ENCODE peak calls at places on chromosomes 12 and 14, in eight cellular contexts. P, M, O, Z, L, E, U and K are unnamed samples.
A peak's percentile ranks its signal among the peaks of the same experiment; 100 is the strongest.

GRCh38 chr12:127655691-127656090 is 611.3 kb upstream of the TMEM132C start:
- DNase-seq in Z (no peak), E (no peak), U (no peak), O (no peak), L (no peak), M (peak; percentile 98), P (no peak), K (no peak)

GRCh38 chr12:125186471-125187147 is 121.4 kb downstream of the AACS start:
- DNase-seq in E (no peak), Z (no peak), P (no peak), U (no peak), L (no peak), M (no peak), O (no peak), K (no peak)

GRCh38 chr14:50839048-50839447 is 8.1 kb upstream of the NIN start:
- DNase-seq in Z (no peak), O (no peak), U (no peak), M (peak; percentile 45), P (no peak), E (no peak), L (no peak), K (no peak)

GRCh38 chr12:124517260-124518050 is 50.0 kb downstream of the NCOR2 start:
- DNase-seq in M (peak; percentile 65), P (no peak), L (no peak), U (no peak), O (no peak), Z (peak; percentile 82), E (no peak), K (peak; percentile 62)

GRCh38 chr14:75578786-75579781 is 664 bp downstream of the FLVCR2 start:
- DNase-seq in E (no peak), P (no peak), L (peak; percentile 14), M (peak; percentile 67), Z (peak; percentile 33), O (no peak), U (no peak), K (peak; percentile 64)

GRCh38 chr14:84874436-84874835 is 655.5 kb upstream of the FLRT2 start:
- DNase-seq in L (no peak), M (no peak), Z (no peak), U (no peak), O (no peak), P (no peak), E (no peak), K (no peak)

GRCh38 chr12:122467983-122468382 is 32.7 kb downstream of the ZCCHC8 start:
- DNase-seq in E (no peak), P (no peak), O (no peak), M (no peak), L (no peak), Z (no peak), U (no peak), K (no peak)

GRCh38 chr14:86321151-86321550 is 791.2 kb downstream of the FLRT2 start:
- DNase-seq in P (no peak), M (no peak), O (peak; percentile 59), E (no peak), L (no peak), Z (no peak), U (no peak), K (no peak)

GRCh38 chr14:90756755-90757345 is 59.4 kb downstream of the TTC7B start:
- DNase-seq in L (no peak), O (peak; percentile 66), P (no peak), E (no peak), M (no peak), Z (no peak), U (no peak), K (no peak)

GRCh38 chr12:76871751-76872150 is 7.1 kb downstream of the CSRP2 start:
- DNase-seq in Z (no peak), O (no peak), P (no peak), L (no peak), M (no peak), U (no peak), E (no peak), K (no peak)

GRCh38 chr12:90004319-90005074 is 295.9 kb upstream of the ATP2B1 start:
- DNase-seq in Z (no peak), E (no peak), L (no peak), U (no peak), O (no peak), M (no peak), P (no peak), K (no peak)

GRCh38 chr14:100692859-100693558 is 33.7 kb upstream of the DLK1 start:
- DNase-seq in Z (no peak), M (peak; percentile 94), E (no peak), O (no peak), U (no peak), P (peak; percentile 77), L (peak; percentile 85), K (peak; percentile 83)

GRCh38 chr14:50082784-50083466 is 33.4 kb downstream of the VCPKMT start:
- DNase-seq in M (no peak), E (peak; percentile 73), L (no peak), Z (no peak), U (peak; percentile 73), O (no peak), P (no peak), K (no peak)

GRCh38 chr12:57575771-57576612 is 15.0 kb upstream of the PIP4K2C start:
- DNase-seq in Z (no peak), E (no peak), P (no peak), M (no peak), L (no peak), O (no peak), U (no peak), K (no peak)

GRCh38 chr14:90678846-90679362 is 137.3 kb downstream of the TTC7B start:
- DNase-seq in O (no peak), Z (no peak), P (no peak), L (no peak), U (no peak), M (no peak), E (no peak), K (no peak)

GRCh38 chr14:85010186-85010585 is 519.8 kb upstream of the FLRT2 start:
- DNase-seq in L (peak; percentile 4), O (no peak), E (no peak), M (no peak), U (no peak), P (no peak), Z (no peak), K (no peak)

GRCh38 chr14:89540009-89540829 is 123.2 kb upstream of the FOXN3 start:
- DNase-seq in L (no peak), E (no peak), Z (no peak), M (peak; percentile 52), U (no peak), O (no peak), P (no peak), K (no peak)

GRCh38 chr12:132168311-132169031 is 24.2 kb downstream of the NOC4L start:
- DNase-seq in U (no peak), L (no peak), M (no peak), O (no peak), P (no peak), Z (peak; percentile 20), E (no peak), K (no peak)

GRCh38 chr14:24332094-24332983 is 2.5 kb downstream of the ADCY4 start:
- DNase-seq in P (peak; percentile 36), Z (peak; percentile 74), U (peak; percentile 66), O (peak; percentile 97), L (no peak), M (peak; percentile 70), E (peak; percentile 82), K (peak; percentile 56)

GRCh38 chr14:25050494-25051170 is 685 bp upstream of the STXBP6 start:
- DNase-seq in E (no peak), L (no peak), O (no peak), M (peak; percentile 79), P (no peak), Z (no peak), U (no peak), K (peak; percentile 33)

GRCh38 chr12:56084958-56085543 is 5.1 kb downstream of the ERBB3 start:
- DNase-seq in O (peak; percentile 65), P (no peak), E (no peak), L (no peak), Z (no peak), U (peak; percentile 23), M (peak; percentile 20), K (peak; percentile 36)

GRCh38 chr14:33364536-33364935 is 425.9 kb downstream of the NPAS3 start:
- DNase-seq in U (no peak), O (no peak), E (no peak), P (no peak), Z (no peak), L (no peak), M (no peak), K (no peak)

GRCh38 chr12:53389702-53390101 is 9.7 kb downstream of the SP1 start:
- DNase-seq in P (no peak), M (no peak), L (no peak), U (no peak), E (no peak), O (no peak), Z (no peak), K (no peak)

GRCh38 chr12:120167529-120168095 is 26.9 kb downstream of the GCN1 start:
- DNase-seq in E (no peak), L (no peak), Z (no peak), O (no peak), U (no peak), P (no peak), M (peak; percentile 41), K (no peak)

GRCh38 chr14:65006251-65006721 is 19.6 kb downstream of the FNTB start:
- DNase-seq in E (no peak), U (no peak), P (no peak), Z (no peak), O (no peak), L (no peak), M (peak; percentile 16), K (no peak)

GRCh38 chr14:67513631-67514108 is 19.4 kb upstream of the PLEKHH1 start:
- DNase-seq in U (no peak), P (no peak), O (peak; percentile 82), L (no peak), Z (no peak), M (no peak), E (no peak), K (no peak)

GRCh38 chr12:40819427-40820108 is 127.3 kb downstream of the CNTN1 start:
- DNase-seq in P (no peak), L (no peak), E (no peak), O (no peak), Z (no peak), U (no peak), M (no peak), K (no peak)